ENCODE peak calls at places on chromosomes 16 and 17, in five cellular contexts. J is mucosa of descending colon, E is psoas muscle, G is Panc1, A is hepatocyte. N is an unnamed sample.

GRCh38 chr16:75225092-75225491 is 6.3 kb downstream of the CTRB1 start:
- DNase-seq in J (no peak), E (no peak), G (no peak), A (no peak), N (no peak)

GRCh38 chr17:39787743-39788484 is 50.2 kb downstream of the GRB7 start:
- DNase-seq in J (no peak), E (no peak), G (no peak), A (no peak), N (no peak)

GRCh38 chr16:12458051-12458450 is 345.6 kb downstream of the CPPED1 start:
- DNase-seq in J (no peak), E (no peak), G (no peak), A (no peak), N (no peak)

GRCh38 chr17:4599505-4600281 is 15.4 kb downstream of the SMTNL2 start:
- DNase-seq in J (peak), E (peak), G (no peak), A (peak), N (no peak)

GRCh38 chr17:48825446-48826381 is 5.1 kb upstream of the CALCOCO2 start:
- DNase-seq in J (no peak), E (no peak), G (no peak), A (no peak), N (no peak)

GRCh38 chr17:49407981-49408501 is 6.6 kb downstream of the PHB1 start:
- DNase-seq in J (peak), E (peak), G (peak), A (peak), N (peak)

GRCh38 chr17:9209781-9210370 is 188.6 kb downstream of the NTN1 start:
- DNase-seq in J (no peak), E (no peak), G (no peak), A (no peak), N (no peak)

GRCh38 chr16:23060458-23061320 is 88.6 kb downstream of the USP31 start:
- DNase-seq in J (peak), E (peak), G (peak), A (peak), N (peak)

GRCh38 chr16:29876578-29877249 is 13.7 kb upstream of the CDIPT start:
- DNase-seq in J (no peak), E (no peak), G (no peak), A (no peak), N (no peak)

GRCh38 chr16:48911700-48912099 is 301.7 kb upstream of the N4BP1 start:
- DNase-seq in J (no peak), E (no peak), G (no peak), A (no peak), N (no peak)

GRCh38 chr17:29793501-29793900 is 136.5 kb downstream of the SSH2 start:
- DNase-seq in J (no peak), E (no peak), G (no peak), A (no peak), N (no peak)

GRCh38 chr17:27600471-27600870 is 30.5 kb upstream of the LGALS9 start:
- DNase-seq in J (no peak), E (no peak), G (no peak), A (no peak), N (no peak)

GRCh38 chr16:56514845-56515244 is 5.0 kb downstream of the BBS2 start:
- DNase-seq in J (no peak), E (no peak), G (no peak), A (no peak), N (no peak)

GRCh38 chr16:85556456-85557082 is 56.6 kb upstream of the GSE1 start:
- DNase-seq in J (peak), E (peak), G (no peak), A (peak), N (peak)

GRCh38 chr16:17305694-17306093 is 165.1 kb downstream of the XYLT1 start:
- DNase-seq in J (no peak), E (no peak), G (no peak), A (no peak), N (no peak)

GRCh38 chr16:86222965-86223551 is 287.3 kb upstream of the FOXF1 start:
- DNase-seq in J (no peak), E (no peak), G (peak), A (peak), N (peak)

DNA sequence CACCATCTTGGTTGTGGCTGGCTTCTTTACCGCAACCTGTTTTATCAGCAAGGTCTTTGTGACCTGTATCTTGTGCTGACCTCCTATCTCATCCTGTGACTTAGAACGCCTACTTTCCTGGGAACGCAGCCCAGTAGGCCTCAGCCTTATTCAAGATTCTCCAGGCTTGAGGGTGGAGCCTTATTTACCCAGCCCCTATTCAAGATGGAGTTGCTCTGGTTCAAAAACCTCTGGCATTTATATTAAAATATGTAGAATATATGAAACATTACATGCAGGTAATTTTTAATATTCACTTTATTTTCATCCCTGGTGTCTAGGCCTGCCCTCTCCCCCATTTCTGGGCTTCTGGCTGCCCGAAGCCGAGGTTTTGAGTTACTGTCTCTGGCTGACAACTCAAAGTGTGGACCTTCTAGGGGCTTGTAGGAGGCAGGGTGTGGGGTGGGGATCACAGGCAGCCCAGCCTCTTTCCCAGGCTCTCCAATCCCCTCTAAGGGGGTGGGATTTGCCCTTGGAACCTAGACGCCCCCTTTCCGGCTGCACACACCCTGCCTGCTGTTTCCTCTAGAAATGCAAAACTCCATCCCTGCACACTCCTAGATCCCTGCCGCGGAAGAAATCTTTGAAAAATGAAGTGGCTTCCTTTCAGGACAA is 152.0 kb downstream of the KCNJ12 start:
- DNase-seq in J (no peak), E (no peak), G (no peak), A (no peak), N (no peak)
- H3K4me3 ChIP-seq in J (no peak), E (no peak), G (no peak), A (no peak), N (no peak)

GRCh38 chr17:1124238-1124699 is 55.5 kb downstream of the ABR start:
- DNase-seq in J (no peak), E (no peak), G (no peak), A (no peak), N (no peak)

GRCh38 chr17:1124896-1125774 is 54.6 kb downstream of the ABR start:
- DNase-seq in J (no peak), E (no peak), G (no peak), A (no peak), N (no peak)

GRCh38 chr17:1122681-1123396 is 56.9 kb downstream of the ABR start:
- DNase-seq in J (peak), E (peak), G (no peak), A (peak), N (peak)

GRCh38 chr17:1125775-1126120 is 54.0 kb downstream of the ABR start:
- DNase-seq in J (no peak), E (no peak), G (no peak), A (no peak), N (no peak)

GRCh38 chr17:1123397-1124237 is 56.2 kb downstream of the ABR start:
- DNase-seq in J (no peak), E (no peak), G (no peak), A (no peak), N (no peak)
- H3K4me3 ChIP-seq in J (no peak), E (no peak), G (no peak), A (no peak), N (no peak)

GRCh38 chr16:566475-567361 is at the start of gene NHLRC4:
- DNase-seq in J (peak), E (peak), G (no peak), A (peak), N (peak)
- H3K4me3 ChIP-seq in J (no peak), E (peak), G (peak), A (no peak), N (peak)

GRCh38 chr17:2053380-2054261 is 1.3 kb upstream of the HIC1 start:
- DNase-seq in J (peak), E (peak), G (no peak), A (peak), N (peak)

GRCh38 chr17:2050246-2050866 is 4.5 kb upstream of the HIC1 start:
- DNase-seq in J (peak), E (peak), G (no peak), A (peak), N (peak)

GRCh38 chr17:2049333-2050245 is 5.3 kb upstream of the HIC1 start:
- DNase-seq in J (peak), E (peak), G (no peak), A (peak), N (peak)

GRCh38 chr17:2050871-2051387 is 4.0 kb upstream of the HIC1 start:
- DNase-seq in J (peak), E (peak), G (no peak), A (peak), N (peak)

GRCh38 chr17:2051388-2052237 is 3.3 kb upstream of the HIC1 start:
- DNase-seq in J (no peak), E (peak), G (no peak), A (no peak), N (no peak)
- H3K4me3 ChIP-seq in J (no peak), E (peak), G (no peak), A (no peak), N (peak)

DNA sequence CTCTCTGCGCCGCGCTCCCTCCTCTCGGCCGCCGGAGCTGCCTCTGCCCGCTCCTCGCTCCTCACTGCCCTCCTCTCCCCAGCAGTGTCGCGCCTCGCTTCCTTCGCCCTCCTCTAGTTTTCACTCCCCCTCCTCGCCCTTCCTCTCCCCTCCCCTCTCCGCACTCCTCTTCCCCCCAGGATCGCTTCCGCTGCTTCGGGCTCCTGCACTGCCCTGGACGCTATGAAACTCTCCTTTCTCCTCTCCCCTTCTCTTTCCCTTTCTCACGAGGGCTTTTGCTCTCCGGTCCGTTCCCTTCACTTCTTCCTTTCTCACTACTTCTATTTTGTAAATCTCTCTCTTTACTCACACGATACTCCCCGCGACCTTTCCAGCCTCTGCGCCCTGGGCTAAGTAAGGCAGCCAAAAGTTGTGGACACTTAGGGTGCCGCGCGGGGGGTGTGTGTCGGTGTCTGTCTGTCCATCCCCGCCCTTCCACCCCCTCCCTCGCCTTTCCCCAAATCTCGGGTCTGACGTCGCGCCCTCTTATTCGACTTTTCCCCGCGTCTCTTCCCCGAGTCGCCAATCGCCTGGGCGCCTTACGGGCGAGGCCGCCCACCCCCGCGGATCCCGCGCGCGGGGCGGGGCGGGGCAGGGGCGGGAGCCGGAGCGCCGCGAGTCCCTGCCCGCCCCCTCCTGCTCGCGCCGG is at the start of gene IRX3:
- DNase-seq in J (no peak), E (peak), G (peak), A (peak), N (peak)
- H3K4me3 ChIP-seq in J (no peak), E (peak), G (peak), A (peak), N (peak)

GRCh38 chr17:41680426-41681040 is 8.2 kb upstream of the EIF1 start:
- DNase-seq in J (no peak), E (no peak), G (no peak), A (no peak), N (no peak)

GRCh38 chr17:41684050-41684449 is 4.6 kb upstream of the EIF1 start:
- DNase-seq in J (no peak), E (no peak), G (no peak), A (no peak), N (no peak)

GRCh38 chr17:41683441-41684007 is 5.2 kb upstream of the EIF1 start:
- DNase-seq in J (no peak), E (no peak), G (no peak), A (no peak), N (no peak)

GRCh38 chr17:41681776-41682175 is 6.9 kb upstream of the EIF1 start:
- DNase-seq in J (no peak), E (no peak), G (no peak), A (no peak), N (no peak)

GRCh38 chr17:41682611-41683010 is 6.1 kb upstream of the EIF1 start:
- DNase-seq in J (no peak), E (no peak), G (no peak), A (no peak), N (no peak)
- H3K4me3 ChIP-seq in J (no peak), E (no peak), G (no peak), A (no peak), N (no peak)

GRCh38 chr16:68972720-68973119 is 129.4 kb downstream of the TANGO6 start:
- DNase-seq in J (peak), E (no peak), G (no peak), A (peak), N (no peak)
- H3K4me3 ChIP-seq in J (no peak), E (no peak), G (no peak), A (no peak), N (no peak)

GRCh38 chr16:67158637-67159600 is 790 bp downstream of the TRADD start:
- DNase-seq in J (peak), E (no peak), G (no peak), A (peak), N (peak)

GRCh38 chr16:67157106-67157748 is 2.5 kb downstream of the TRADD start:
- DNase-seq in J (no peak), E (no peak), G (no peak), A (no peak), N (no peak)

GRCh38 chr16:67155305-67156145 is 4.2 kb downstream of the TRADD start:
- DNase-seq in J (peak), E (peak), G (no peak), A (peak), N (peak)

GRCh38 chr16:67156146-67156844 is 3.4 kb downstream of the TRADD start:
- DNase-seq in J (peak), E (no peak), G (no peak), A (no peak), N (no peak)

DNA sequence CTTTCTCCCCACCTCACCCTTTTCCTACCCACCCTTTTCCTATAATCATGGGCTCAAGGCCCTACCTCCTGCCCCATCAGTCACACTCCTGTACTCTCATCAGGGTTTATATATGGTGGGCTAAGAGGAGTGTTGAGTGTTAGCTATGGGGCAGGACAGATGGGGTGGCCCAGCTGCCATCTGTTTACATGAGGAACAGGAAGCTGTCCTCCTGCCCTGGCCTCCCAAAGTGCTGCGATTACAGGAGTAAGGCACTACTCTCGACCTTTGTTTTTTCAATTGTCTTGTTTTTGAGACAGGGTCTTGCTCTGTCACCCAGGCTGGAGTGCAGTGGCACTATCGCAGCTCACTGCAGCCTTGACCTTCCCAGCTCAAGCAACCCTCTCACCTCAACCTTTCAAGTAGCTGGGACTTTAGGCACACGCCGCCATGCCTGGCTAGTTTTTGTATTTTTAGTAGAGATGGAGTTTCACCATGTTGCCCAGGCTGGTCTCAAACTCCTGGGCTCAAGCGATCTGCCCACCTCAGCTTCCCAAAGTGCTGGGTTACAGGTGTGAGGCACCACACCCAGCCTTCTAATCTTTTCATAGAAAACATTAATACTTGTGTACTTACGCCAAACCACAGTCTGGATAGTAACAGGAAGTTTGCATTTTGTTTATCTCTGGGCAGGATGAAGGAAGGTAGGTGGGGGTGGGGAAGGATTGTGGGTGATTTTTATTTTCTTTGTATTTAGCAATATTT is 1.6 kb downstream of the TRADD start:
- DNase-seq in J (no peak), E (no peak), G (no peak), A (no peak), N (no peak)
- H3K4me3 ChIP-seq in J (no peak), E (no peak), G (no peak), A (no peak), N (no peak)